ENCODE peak calls at places on chromosome 6, in nine cellular contexts. One of them, this sample, is unnamed. For H3K36me3, the result is how much of the 10 kb centered on the place peaks cover.

GRCh38 chr6:1502041-1502440 is 107.7 kb upstream of the FOXC1 start:
- DNase-seq in hepatocyte: no peak
- DNase-seq in tibial artery: no peak
- DNase-seq in small intestine: no peak
- DNase-seq in pancreas: no peak
- DNase-seq in brain microvascular endothelial cell: no peak
- DNase-seq in osteoblast: no peak
- DNase-seq in heart left ventricle: no peak
- DNase-seq in upper lobe of right lung: no peak
- DNase-seq in this sample: no peak

GRCh38 chr6:158908596-158908995 is 89.4 kb upstream of the EZR start:
- DNase-seq in brain microvascular endothelial cell: no peak
- DNase-seq in tibial artery: no peak
- DNase-seq in pancreas: no peak
- DNase-seq in small intestine: no peak
- DNase-seq in heart left ventricle: no peak
- DNase-seq in upper lobe of right lung: no peak
- DNase-seq in hepatocyte: no peak
- DNase-seq in osteoblast: no peak
- DNase-seq in this sample: no peak

GRCh38 chr6:32167761-32168262 is 3.4 kb downstream of the EGFL8 start:
- DNase-seq in tibial artery: no peak
- DNase-seq in heart left ventricle: no peak
- DNase-seq in hepatocyte: no peak
- DNase-seq in osteoblast: peak
- DNase-seq in upper lobe of right lung: no peak
- DNase-seq in small intestine: no peak
- DNase-seq in brain microvascular endothelial cell: no peak
- DNase-seq in pancreas: no peak
- DNase-seq in this sample: no peak

GRCh38 chr6:9397981-9398559 is 962.7 kb upstream of the SLC35B3 start:
- DNase-seq in hepatocyte: peak
- DNase-seq in small intestine: no peak
- DNase-seq in osteoblast: peak
- DNase-seq in tibial artery: no peak
- DNase-seq in brain microvascular endothelial cell: no peak
- DNase-seq in heart left ventricle: peak
- DNase-seq in upper lobe of right lung: peak
- DNase-seq in pancreas: peak
- DNase-seq in this sample: no peak

GRCh38 chr6:167683028-167683862 is 143.5 kb upstream of the AFDN start:
- DNase-seq in hepatocyte: peak
- DNase-seq in heart left ventricle: peak
- DNase-seq in tibial artery: no peak
- DNase-seq in pancreas: peak
- DNase-seq in upper lobe of right lung: peak
- DNase-seq in brain microvascular endothelial cell: peak
- DNase-seq in small intestine: peak
- DNase-seq in osteoblast: no peak
- DNase-seq in this sample: no peak

GRCh38 chr6:35731414-35731735 is 5.5 kb upstream of the ARMC12 start:
- DNase-seq in brain microvascular endothelial cell: peak
- DNase-seq in osteoblast: peak
- DNase-seq in small intestine: peak
- DNase-seq in hepatocyte: peak
- DNase-seq in heart left ventricle: peak
- DNase-seq in pancreas: peak
- DNase-seq in tibial artery: peak
- DNase-seq in upper lobe of right lung: peak
- DNase-seq in this sample: peak

GRCh38 chr6:32968770-32969684 is 633 bp downstream of the BRD2 start:
- DNase-seq in hepatocyte: peak
- DNase-seq in osteoblast: peak
- DNase-seq in tibial artery: peak
- DNase-seq in pancreas: peak
- DNase-seq in brain microvascular endothelial cell: peak
- DNase-seq in small intestine: peak
- DNase-seq in upper lobe of right lung: peak
- DNase-seq in heart left ventricle: peak
- DNase-seq in this sample: peak

GRCh38 chr6:91166271-91166670 is 579.4 kb upstream of the MAP3K7 start:
- DNase-seq in upper lobe of right lung: no peak
- DNase-seq in tibial artery: no peak
- DNase-seq in heart left ventricle: no peak
- DNase-seq in small intestine: no peak
- DNase-seq in brain microvascular endothelial cell: no peak
- DNase-seq in hepatocyte: no peak
- DNase-seq in osteoblast: no peak
- DNase-seq in pancreas: no peak
- DNase-seq in this sample: no peak

GRCh38 chr6:170035104-170035503 is 255.8 kb downstream of the DLL1 start:
- DNase-seq in tibial artery: no peak
- DNase-seq in upper lobe of right lung: no peak
- DNase-seq in brain microvascular endothelial cell: no peak
- DNase-seq in pancreas: no peak
- DNase-seq in heart left ventricle: no peak
- DNase-seq in hepatocyte: no peak
- DNase-seq in small intestine: no peak
- DNase-seq in osteoblast: no peak
- DNase-seq in this sample: no peak

GRCh38 chr6:147530132-147531060 is 21.9 kb downstream of the SAMD5 start:
- DNase-seq in heart left ventricle: no peak
- DNase-seq in tibial artery: no peak
- DNase-seq in osteoblast: no peak
- DNase-seq in hepatocyte: no peak
- DNase-seq in brain microvascular endothelial cell: no peak
- DNase-seq in upper lobe of right lung: no peak
- DNase-seq in small intestine: peak
- DNase-seq in pancreas: no peak
- DNase-seq in this sample: peak

GRCh38 chr6:56655996-56656395 is 13.3 kb upstream of the DST start:
- DNase-seq in small intestine: peak
- DNase-seq in tibial artery: no peak
- DNase-seq in heart left ventricle: no peak
- DNase-seq in hepatocyte: no peak
- DNase-seq in brain microvascular endothelial cell: no peak
- DNase-seq in osteoblast: no peak
- DNase-seq in pancreas: no peak
- DNase-seq in upper lobe of right lung: no peak
- DNase-seq in this sample: no peak

GRCh38 chr6:38239719-38240451 is 399.8 kb downstream of the BTBD9 start:
- DNase-seq in pancreas: no peak
- DNase-seq in upper lobe of right lung: no peak
- DNase-seq in brain microvascular endothelial cell: no peak
- DNase-seq in osteoblast: peak
- DNase-seq in tibial artery: no peak
- DNase-seq in hepatocyte: no peak
- DNase-seq in small intestine: no peak
- DNase-seq in heart left ventricle: no peak
- DNase-seq in this sample: no peak

GRCh38 chr6:108897371-108897770 is 49.1 kb downstream of the ARMC2 start:
- DNase-seq in tibial artery: no peak
- DNase-seq in pancreas: peak
- DNase-seq in osteoblast: no peak
- DNase-seq in upper lobe of right lung: no peak
- DNase-seq in hepatocyte: no peak
- DNase-seq in small intestine: peak
- DNase-seq in heart left ventricle: peak
- DNase-seq in brain microvascular endothelial cell: peak
- DNase-seq in this sample: no peak

GRCh38 chr6:69729870-69730449 is 66.8 kb downstream of the LMBRD1 start:
- DNase-seq in small intestine: no peak
- DNase-seq in pancreas: no peak
- DNase-seq in brain microvascular endothelial cell: no peak
- DNase-seq in hepatocyte: no peak
- DNase-seq in tibial artery: no peak
- DNase-seq in upper lobe of right lung: no peak
- DNase-seq in osteoblast: no peak
- DNase-seq in heart left ventricle: no peak
- DNase-seq in this sample: peak

GRCh38 chr6:139376054-139376355 is 1.6 kb upstream of the CITED2 start:
- DNase-seq in pancreas: no peak
- DNase-seq in osteoblast: peak
- DNase-seq in small intestine: no peak
- DNase-seq in brain microvascular endothelial cell: no peak
- DNase-seq in tibial artery: peak
- DNase-seq in heart left ventricle: peak
- DNase-seq in upper lobe of right lung: peak
- DNase-seq in hepatocyte: peak
- DNase-seq in this sample: no peak

GRCh38 chr6:33313105-33313708 is 671 bp downstream of the TAPBP start:
- DNase-seq in osteoblast: peak
- DNase-seq in upper lobe of right lung: peak
- DNase-seq in brain microvascular endothelial cell: peak
- DNase-seq in hepatocyte: peak
- DNase-seq in tibial artery: peak
- DNase-seq in pancreas: peak
- DNase-seq in heart left ventricle: peak
- DNase-seq in small intestine: peak
- DNase-seq in this sample: peak

GRCh38 chr6:1372690-1373089 is 16.7 kb upstream of the FOXF2 start:
- DNase-seq in hepatocyte: no peak
- DNase-seq in tibial artery: no peak
- DNase-seq in heart left ventricle: no peak
- DNase-seq in brain microvascular endothelial cell: no peak
- DNase-seq in small intestine: no peak
- DNase-seq in osteoblast: no peak
- DNase-seq in pancreas: no peak
- DNase-seq in upper lobe of right lung: no peak
- DNase-seq in this sample: no peak

GRCh38 chr6:33136310-33136895 is 55.9 kb downstream of the COL11A2 start:
- DNase-seq in brain microvascular endothelial cell: no peak
- DNase-seq in hepatocyte: no peak
- DNase-seq in osteoblast: peak
- DNase-seq in tibial artery: no peak
- DNase-seq in upper lobe of right lung: no peak
- DNase-seq in heart left ventricle: no peak
- DNase-seq in pancreas: no peak
- DNase-seq in small intestine: no peak
- DNase-seq in this sample: no peak

GRCh38 chr6:156423075-156423474 is 354.1 kb upstream of the ARID1B start:
- DNase-seq in pancreas: no peak
- DNase-seq in small intestine: no peak
- DNase-seq in upper lobe of right lung: no peak
- DNase-seq in osteoblast: no peak
- DNase-seq in hepatocyte: no peak
- DNase-seq in tibial artery: no peak
- DNase-seq in heart left ventricle: no peak
- DNase-seq in brain microvascular endothelial cell: peak
- DNase-seq in this sample: no peak

GRCh38 chr6:156430361-156430760 is 346.8 kb upstream of the ARID1B start:
- DNase-seq in heart left ventricle: no peak
- DNase-seq in upper lobe of right lung: no peak
- DNase-seq in hepatocyte: no peak
- DNase-seq in osteoblast: no peak
- DNase-seq in pancreas: no peak
- DNase-seq in brain microvascular endothelial cell: no peak
- DNase-seq in tibial artery: no peak
- DNase-seq in small intestine: no peak
- DNase-seq in this sample: no peak

GRCh38 chr6:156425374-156425773 is 351.8 kb upstream of the ARID1B start:
- DNase-seq in osteoblast: peak
- DNase-seq in small intestine: no peak
- DNase-seq in brain microvascular endothelial cell: peak
- DNase-seq in tibial artery: no peak
- DNase-seq in upper lobe of right lung: no peak
- DNase-seq in hepatocyte: no peak
- DNase-seq in heart left ventricle: no peak
- DNase-seq in pancreas: no peak
- DNase-seq in this sample: no peak

GRCh38 chr6:156423829-156424228 is 353.3 kb upstream of the ARID1B start:
- DNase-seq in hepatocyte: no peak
- DNase-seq in tibial artery: no peak
- DNase-seq in small intestine: no peak
- DNase-seq in pancreas: no peak
- DNase-seq in upper lobe of right lung: no peak
- DNase-seq in heart left ventricle: no peak
- DNase-seq in brain microvascular endothelial cell: no peak
- DNase-seq in osteoblast: no peak
- DNase-seq in this sample: peak

GRCh38 chr6:156427345-156427744 is 349.8 kb upstream of the ARID1B start:
- DNase-seq in pancreas: no peak
- DNase-seq in brain microvascular endothelial cell: peak
- DNase-seq in small intestine: peak
- DNase-seq in hepatocyte: peak
- DNase-seq in upper lobe of right lung: no peak
- DNase-seq in osteoblast: peak
- DNase-seq in tibial artery: peak
- DNase-seq in heart left ventricle: peak
- DNase-seq in this sample: no peak
- H3K27ac ChIP-seq in pancreas: no peak
- H3K27ac ChIP-seq in brain microvascular endothelial cell: peak
- H3K27ac ChIP-seq in small intestine: no peak
- H3K27ac ChIP-seq in hepatocyte: no peak
- H3K27ac ChIP-seq in upper lobe of right lung: no peak
- H3K27ac ChIP-seq in osteoblast: peak
- H3K27ac ChIP-seq in tibial artery: peak
- H3K27ac ChIP-seq in heart left ventricle: no peak
- H3K27ac ChIP-seq in this sample: no peak

GRCh38 chr6:48307583-48307982 is 196.6 kb upstream of the PTCHD4 start:
- DNase-seq in tibial artery: no peak
- DNase-seq in small intestine: no peak
- DNase-seq in hepatocyte: no peak
- DNase-seq in pancreas: no peak
- DNase-seq in brain microvascular endothelial cell: no peak
- DNase-seq in osteoblast: no peak
- DNase-seq in upper lobe of right lung: no peak
- DNase-seq in heart left ventricle: no peak
- DNase-seq in this sample: no peak
- H3K36me3 ChIP-seq in tibial artery: under half
- H3K36me3 ChIP-seq in small intestine: under half
- H3K36me3 ChIP-seq in hepatocyte: under half
- H3K36me3 ChIP-seq in pancreas: under half
- H3K36me3 ChIP-seq in brain microvascular endothelial cell: under half
- H3K36me3 ChIP-seq in osteoblast: under half
- H3K36me3 ChIP-seq in upper lobe of right lung: under half
- H3K36me3 ChIP-seq in heart left ventricle: under half
- H3K36me3 ChIP-seq in this sample: under half

DNA sequence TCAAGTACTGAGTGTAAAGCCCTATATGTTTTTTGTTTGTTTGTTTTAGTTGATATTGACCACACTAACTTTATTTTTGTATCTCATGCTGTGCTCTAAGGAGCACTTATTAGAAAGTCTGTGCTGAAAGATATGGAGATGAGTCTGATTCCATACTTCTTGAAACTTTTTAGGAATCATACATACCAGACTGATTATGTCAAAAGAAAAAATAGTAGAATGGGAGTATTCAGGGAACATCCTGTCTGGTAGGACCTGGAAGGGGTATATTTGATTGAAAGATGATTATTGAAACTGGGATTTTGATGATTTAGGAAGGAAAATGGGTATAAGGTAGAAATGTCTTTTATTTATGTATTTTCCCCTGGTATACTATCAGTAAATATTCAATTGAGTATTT is 111.4 kb downstream of the QKI start:
- DNase-seq in pancreas: no peak
- DNase-seq in hepatocyte: no peak
- DNase-seq in upper lobe of right lung: no peak
- DNase-seq in small intestine: no peak
- DNase-seq in tibial artery: no peak
- DNase-seq in osteoblast: peak
- DNase-seq in heart left ventricle: no peak
- DNase-seq in brain microvascular endothelial cell: no peak
- DNase-seq in this sample: no peak
- H3K4me3 ChIP-seq in pancreas: no peak
- H3K4me3 ChIP-seq in hepatocyte: no peak
- H3K4me3 ChIP-seq in upper lobe of right lung: no peak
- H3K4me3 ChIP-seq in small intestine: no peak
- H3K4me3 ChIP-seq in tibial artery: no peak
- H3K4me3 ChIP-seq in osteoblast: no peak
- H3K4me3 ChIP-seq in heart left ventricle: no peak
- H3K4me3 ChIP-seq in brain microvascular endothelial cell: no peak
- H3K4me3 ChIP-seq in this sample: no peak

GRCh38 chr6:3841066-3841454 is 8.1 kb upstream of the FAM50B start:
- DNase-seq in brain microvascular endothelial cell: peak
- DNase-seq in heart left ventricle: no peak
- DNase-seq in upper lobe of right lung: no peak
- DNase-seq in pancreas: no peak
- DNase-seq in small intestine: no peak
- DNase-seq in tibial artery: no peak
- DNase-seq in hepatocyte: no peak
- DNase-seq in osteoblast: peak
- DNase-seq in this sample: no peak
- H3K27ac ChIP-seq in brain microvascular endothelial cell: peak
- H3K27ac ChIP-seq in heart left ventricle: no peak
- H3K27ac ChIP-seq in upper lobe of right lung: no peak
- H3K27ac ChIP-seq in pancreas: no peak
- H3K27ac ChIP-seq in small intestine: no peak
- H3K27ac ChIP-seq in tibial artery: peak
- H3K27ac ChIP-seq in hepatocyte: peak
- H3K27ac ChIP-seq in osteoblast: peak
- H3K27ac ChIP-seq in this sample: no peak

This sample was measured in OCI-LY7.